ENCODE peak calls at places on chromosomes 6 and 20, in ten cellular contexts. R, L, W, Y, B, Z, T, K, E and V are unnamed samples.

GRCh38 chr20:8800089-8800488 is 268.8 kb upstream of the PLCB4 start:
- DNase-seq in R (no peak), L (no peak), W (no peak), Y (no peak), B (no peak), Z (no peak), T (no peak), K (no peak), E (no peak), V (no peak)

GRCh38 chr6:159713984-159714383 is 13.3 kb upstream of the WTAP start:
- DNase-seq in R (no peak), L (no peak), W (no peak), Y (no peak), B (no peak), Z (no peak), T (no peak), K (no peak), E (no peak), V (no peak)

GRCh38 chr20:2713285-2713684 is 20.7 kb downstream of the EBF4 start:
- DNase-seq in R (no peak), L (no peak), W (no peak), Y (peak), B (peak), Z (no peak), T (no peak), K (no peak), E (no peak), V (no peak)

GRCh38 chr6:167711784-167712183 is 114.9 kb upstream of the AFDN start:
- DNase-seq in R (no peak), L (no peak), W (no peak), Y (no peak), B (no peak), Z (no peak), T (no peak), K (no peak), E (no peak), V (no peak)

GRCh38 chr6:154478021-154478651 is 32.3 kb downstream of the CNKSR3 start:
- DNase-seq in R (no peak), L (no peak), W (no peak), Y (no peak), B (no peak), Z (no peak), T (no peak), K (no peak), E (no peak), V (no peak)

GRCh38 chr6:163428373-163428772 is 13.9 kb downstream of the QKI start:
- DNase-seq in R (no peak), L (no peak), W (no peak), Y (no peak), B (no peak), Z (no peak), T (no peak), K (no peak), E (no peak), V (no peak)

GRCh38 chr20:19252670-19253120 is 40.3 kb downstream of the SLC24A3 start:
- DNase-seq in R (no peak), L (no peak), W (no peak), Y (no peak), B (no peak), Z (no peak), T (no peak), K (no peak), E (no peak), V (no peak)

GRCh38 chr6:62614442-62614841 is 328.4 kb upstream of the KHDRBS2 start:
- DNase-seq in R (no peak), L (no peak), W (no peak), Y (no peak), B (no peak), Z (no peak), T (no peak), K (no peak), E (no peak), V (no peak)

GRCh38 chr6:28940859-28941680 is 17.3 kb upstream of the TRIM27 start:
- DNase-seq in R (peak), L (no peak), W (peak), Y (peak), B (peak), Z (no peak), T (peak), K (peak), E (peak), V (no peak)

GRCh38 chr6:36343109-36343508 is 6.4 kb upstream of the BNIP5 start:
- DNase-seq in R (no peak), L (no peak), W (peak), Y (no peak), B (no peak), Z (no peak), T (no peak), K (no peak), E (no peak), V (no peak)

GRCh38 chr6:33072508-33073100 is 845 bp downstream of the HLA-DPA1 start:
- DNase-seq in R (no peak), L (no peak), W (no peak), Y (no peak), B (no peak), Z (no peak), T (no peak), K (no peak), E (no peak), V (no peak)

GRCh38 chr6:158168054-158168303 is at the start of gene SERAC1:
- DNase-seq in R (no peak), L (no peak), W (no peak), Y (no peak), B (peak), Z (no peak), T (no peak), K (no peak), E (no peak), V (no peak)

GRCh38 chr6:142918339-142919042 is 26.5 kb downstream of the HIVEP2 start:
- DNase-seq in R (no peak), L (no peak), W (no peak), Y (no peak), B (no peak), Z (no peak), T (no peak), K (no peak), E (no peak), V (no peak)